ENCODE peak calls at places on chromosome 14, in five cellular contexts. X is stimulated activated CD4-positive, alpha-beta T cell treated with anti-CD3 and anti-CD28 coated beads, Interleukin-1b, Interleukin-23, amount 100 ng/mL, for 24 hours; N is anterior cingulate cortex; F is hippocampal formation; A is NCI-H1092 treated with DMSO at 0.1 percent for 48 hours. U is an unnamed sample.

GRCh38 chr14:101840649-101841365 is 79.3 kb downstream of the PPP2R5C start:
- DNase-seq in N (no peak), F (no peak), X (no peak), A (no peak), U (no peak)

GRCh38 chr14:20615996-20616395 is 24.8 kb upstream of the RNASE12 start:
- DNase-seq in N (no peak), X (no peak), F (no peak), A (no peak), U (no peak)

GRCh38 chr14:71165121-71165574 is 257.9 kb downstream of the PCNX1 start:
- DNase-seq in X (no peak), A (no peak), N (no peak), F (no peak), U (no peak)

GRCh38 chr14:92362781-92363235 is 39.8 kb downstream of the SLC24A4 start:
- DNase-seq in A (no peak), F (peak), N (peak), X (no peak), U (peak)

GRCh38 chr14:94028450-94028826 is 2.3 kb downstream of the OTUB2 start:
- DNase-seq in A (no peak), N (no peak), F (no peak), X (no peak), U (peak)

GRCh38 chr14:33165144-33165925 is 226.7 kb downstream of the NPAS3 start:
- DNase-seq in N (no peak), X (no peak), A (no peak), F (peak), U (peak)

GRCh38 chr14:90883197-90883596 is 67.0 kb upstream of the TTC7B start:
- DNase-seq in A (no peak), X (no peak), F (no peak), N (no peak), U (no peak)

GRCh38 chr14:90514015-90514398 is 117.2 kb downstream of the CALM1 start:
- DNase-seq in N (no peak), A (peak), F (no peak), X (no peak), U (peak)

GRCh38 chr14:50854521-50854920 is 17.3 kb upstream of the ABHD12B start:
- DNase-seq in F (no peak), X (no peak), N (no peak), A (no peak), U (no peak)

GRCh38 chr14:106843951-106844483 is 1317.6 kb downstream of the TMEM121 start:
- DNase-seq in N (no peak), F (no peak), A (no peak), X (no peak), U (no peak)

GRCh38 chr14:51014086-51014485 is 69.8 kb upstream of the PYGL start:
- DNase-seq in X (no peak), F (peak), A (no peak), N (no peak), U (no peak)

GRCh38 chr14:99515301-99516155 is 34.3 kb downstream of the CCNK start:
- DNase-seq in A (no peak), N (no peak), X (no peak), F (no peak), U (no peak)

GRCh38 chr14:104335176-104335575 is 196.8 kb downstream of the KIF26A start:
- DNase-seq in N (no peak), A (no peak), X (no peak), F (no peak), U (no peak)

GRCh38 chr14:104109121-104109541 is 23.6 kb downstream of the ASPG start:
- DNase-seq in X (no peak), N (no peak), A (no peak), F (no peak), U (no peak)

GRCh38 chr14:101411151-101411550 is 150.1 kb upstream of the DIO3 start:
- DNase-seq in N (no peak), X (no peak), A (no peak), F (no peak), U (no peak)

GRCh38 chr14:89339579-89339978 is 77.5 kb downstream of the FOXN3 start:
- DNase-seq in N (no peak), X (no peak), A (no peak), F (no peak), U (no peak)

GRCh38 chr14:60327447-60328331 is 78.7 kb downstream of the PPM1A start:
- DNase-seq in X (peak), A (peak), N (peak), F (no peak), U (peak)

GRCh38 chr14:50040401-50040775 is 76.0 kb downstream of the VCPKMT start:
- DNase-seq in N (no peak), X (no peak), F (no peak), A (no peak), U (peak)

GRCh38 chr14:78836777-78837176 is 666.6 kb downstream of the NRXN3 start:
- DNase-seq in X (no peak), F (peak), N (peak), A (peak), U (peak)

GRCh38 chr14:77181603-77182437 is at the start of gene TMEM63C:
- DNase-seq in F (peak), N (peak), X (peak), A (peak), U (peak)

GRCh38 chr14:60250318-60251035 is 1.5 kb downstream of the PPM1A start:
- DNase-seq in F (no peak), X (no peak), A (no peak), N (no peak), U (peak)

GRCh38 chr14:93733231-93733630 is 55.1 kb downstream of the PRIMA1 start:
- DNase-seq in N (no peak), F (no peak), A (no peak), X (no peak), U (peak)

GRCh38 chr14:95515080-95515489 is 1.4 kb downstream of the SYNE3 start:
- DNase-seq in A (no peak), X (no peak), N (peak), F (no peak), U (peak)

GRCh38 chr14:68495638-68496114 is 297.2 kb downstream of the ZFP36L1 start:
- DNase-seq in A (no peak), F (no peak), X (no peak), N (no peak), U (no peak)

GRCh38 chr14:102983496-102983895 is 61.0 kb downstream of the AMN start:
- DNase-seq in N (no peak), F (no peak), A (no peak), X (no peak), U (no peak)

GRCh38 chr14:79584679-79585078 is 626.6 kb downstream of the DIO2 start:
- DNase-seq in X (no peak), N (no peak), F (no peak), A (no peak), U (peak)

GRCh38 chr14:53772936-53773335 is 183.7 kb downstream of the BMP4 start:
- DNase-seq in X (no peak), A (no peak), N (no peak), F (no peak), U (no peak)

GRCh38 chr14:50599700-50600444 is 39.9 kb downstream of the ATL1 start:
- DNase-seq in A (peak), N (no peak), X (no peak), F (peak), U (peak)

GRCh38 chr14:61774861-61775260 is 12.6 kb downstream of the SNAPC1 start:
- DNase-seq in F (no peak), N (no peak), A (no peak), X (no peak), U (no peak)

GRCh38 chr14:20578784-20579502 is 8.9 kb downstream of the RNASE11 start:
- DNase-seq in N (no peak), F (no peak), A (no peak), X (no peak), U (no peak)

GRCh38 chr14:26597136-26598080 is at the start of gene NOVA1:
- DNase-seq in N (peak), X (no peak), A (peak), F (peak), U (peak)

GRCh38 chr14:29493849-29494248 is 433.8 kb downstream of the PRKD1 start:
- DNase-seq in F (no peak), N (no peak), X (no peak), A (no peak), U (no peak)

GRCh38 chr14:61644834-61645233 is 50.5 kb upstream of the HIF1A start:
- DNase-seq in F (no peak), A (peak), N (no peak), X (no peak), U (peak)

GRCh38 chr14:25431211-25432076 is 381.5 kb upstream of the STXBP6 start:
- DNase-seq in F (no peak), X (no peak), N (no peak), A (peak), U (peak)

GRCh38 chr14:73489481-73490175 is 1.1 kb upstream of the RIOX1 start:
- DNase-seq in F (no peak), X (no peak), A (no peak), N (no peak), U (peak)

GRCh38 chr14:74302160-74302628 is 540 bp downstream of the ABCD4 start:
- DNase-seq in N (no peak), X (no peak), F (peak), A (peak), U (peak)

GRCh38 chr14:58796636-58797429 is 159.1 kb downstream of the DACT1 start:
- DNase-seq in X (no peak), A (no peak), N (no peak), F (no peak), U (no peak)

GRCh38 chr14:104436741-104437701 is 142.5 kb upstream of the C14orf180 start:
- DNase-seq in X (no peak), F (no peak), N (no peak), A (peak), U (peak)

GRCh38 chr14:93135399-93135798 is 19.7 kb upstream of the ITPK1 start:
- DNase-seq in F (no peak), N (no peak), X (no peak), A (no peak), U (peak)

GRCh38 chr14:28896337-28896736 is 129.8 kb downstream of the FOXG1 start:
- DNase-seq in F (no peak), X (no peak), A (no peak), N (no peak), U (peak)